ENCODE peak calls at places on chromosomes 7 and 10, in four cellular contexts. Q is glutamatergic neuron, T is GM13976, H is RWPE1. M is an unnamed sample.

GRCh38 chr7:142130282-142130681 is 18.8 kb downstream of the MGAM2 start:
- DNase-seq in Q (no peak), T (no peak), H (no peak), M (no peak)

GRCh38 chr7:148485618-148486017 is 104.9 kb upstream of the C7orf33 start:
- DNase-seq in Q (no peak), T (no peak), H (no peak), M (no peak)

GRCh38 chr10:111972109-111972508 is 211.5 kb downstream of the GPAM start:
- DNase-seq in Q (no peak), T (no peak), H (no peak), M (no peak)

GRCh38 chr10:34966440-34966839 is 123.7 kb downstream of the CUL2 start:
- DNase-seq in Q (no peak), T (no peak), H (no peak), M (no peak)

GRCh38 chr10:99450624-99451498 is 20.4 kb upstream of the GOT1 start:
- DNase-seq in Q (no peak), T (no peak), H (no peak), M (no peak)

GRCh38 chr7:43799605-43800004 is 41.1 kb downstream of the BLVRA start:
- DNase-seq in Q (no peak), T (no peak), H (no peak), M (no peak)

GRCh38 chr7:96088579-96088978 is 233.3 kb downstream of the SLC25A13 start:
- DNase-seq in Q (no peak), T (no peak), H (no peak), M (no peak)

GRCh38 chr10:110042891-110043290 is 35.1 kb downstream of the ADD3 start:
- DNase-seq in Q (no peak), T (no peak), H (no peak), M (no peak)

GRCh38 chr7:140121321-140121720 is 55.5 kb downstream of the KDM7A start:
- DNase-seq in Q (no peak), T (no peak), H (no peak), M (no peak)

GRCh38 chr10:103616705-103617361 is 123.3 kb downstream of the NEURL1 start:
- DNase-seq in Q (no peak), T (no peak), H (no peak), M (peak)

GRCh38 chr10:104450954-104451353 is 97.3 kb downstream of the CFAP58 start:
- DNase-seq in Q (no peak), T (no peak), H (no peak), M (no peak)

GRCh38 chr7:48337012-48337621 is 165.9 kb downstream of the ABCA13 start:
- DNase-seq in Q (peak), T (no peak), H (peak), M (peak)

GRCh38 chr7:141541375-141541774 is 9.8 kb upstream of the AGK start:
- DNase-seq in Q (no peak), T (no peak), H (no peak), M (no peak)

GRCh38 chr7:157461805-157462771 is 125.3 kb downstream of the DNAJB6 start:
- DNase-seq in Q (no peak), T (no peak), H (no peak), M (no peak)